ENCODE peak calls at places on chromosomes 16 and 17, in eight cellular contexts. R is dorsolateral prefrontal cortex, U is cardiac muscle cell, C is RWPE1, X is GM23338, T is heart right ventricle, J is heart left ventricle, P is IMR-90. Z is an unnamed sample.

GRCh38 chr16:70800306-70800705 is 652 bp downstream of the VAC14 start:
- DNase-seq in R (no peak), C (no peak), U (no peak), X (peak), P (no peak), J (no peak), T (no peak), Z (no peak)

GRCh38 chr17:33942414-33942813 is 312.7 kb upstream of the CCL2 start:
- DNase-seq in P (no peak), R (no peak), C (no peak), X (no peak), J (no peak), T (no peak), U (no peak), Z (no peak)

GRCh38 chr17:68085751-68086445 is 50.4 kb downstream of the KPNA2 start:
- DNase-seq in J (no peak), U (no peak), P (no peak), X (peak), C (no peak), R (no peak), T (no peak), Z (no peak)

GRCh38 chr16:58661199-58661830 is 23.3 kb downstream of the SLC38A7 start:
- DNase-seq in J (no peak), C (peak), T (peak), R (peak), X (peak), U (peak), P (peak), Z (no peak)

GRCh38 chr17:60079401-60079861 is 710 bp upstream of the HEATR6 start:
- DNase-seq in J (no peak), U (peak), T (no peak), P (no peak), X (no peak), R (no peak), C (no peak), Z (no peak)

GRCh38 chr17:14921936-14922335 is 343.2 kb downstream of the PMP22 start:
- DNase-seq in J (no peak), T (no peak), U (no peak), R (no peak), X (no peak), C (no peak), P (no peak), Z (no peak)

GRCh38 chr16:52227851-52228250 is 319.1 kb downstream of the TOX3 start:
- DNase-seq in X (no peak), P (no peak), T (no peak), U (no peak), R (no peak), C (no peak), J (no peak), Z (no peak)

GRCh38 chr16:84820305-84820684 is 510 bp downstream of the CRISPLD2 start:
- DNase-seq in T (no peak), J (no peak), U (no peak), P (no peak), C (no peak), R (no peak), X (no peak), Z (no peak)

GRCh38 chr17:385195-385835 is 32.7 kb upstream of the RPH3AL start:
- DNase-seq in X (peak), C (peak), P (no peak), U (peak), R (no peak), J (peak), T (peak), Z (no peak)

GRCh38 chr17:35051183-35051578 is 12.3 kb downstream of the RFFL start:
- DNase-seq in C (no peak), T (no peak), P (no peak), U (peak), J (no peak), R (no peak), X (no peak), Z (peak)

DNA sequence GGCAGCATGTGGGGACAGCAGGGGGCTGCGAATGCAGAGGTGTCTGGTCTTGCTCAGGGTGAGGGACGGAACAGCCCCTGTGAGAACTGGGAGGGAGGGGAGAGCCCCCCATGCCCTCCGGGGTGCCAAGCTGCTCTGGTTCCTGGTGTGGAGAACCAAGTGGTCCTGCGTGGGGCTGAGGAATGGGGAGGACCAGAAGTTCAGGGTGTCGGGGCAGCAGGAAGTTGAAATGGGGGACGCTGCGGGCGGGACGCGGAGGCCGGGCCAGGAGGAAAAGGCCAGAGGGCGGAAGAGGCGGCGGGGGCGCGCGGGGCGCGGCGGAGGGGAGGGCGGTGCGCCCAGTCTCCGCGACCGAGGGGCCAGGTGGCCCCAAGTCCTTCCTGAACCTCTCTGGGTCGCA is 3.6 kb downstream of the ALDH3A1 start:
- DNase-seq in X (no peak), J (no peak), C (no peak), U (no peak), R (no peak), P (no peak), T (peak), Z (no peak)
- H3K27ac ChIP-seq in X (no peak), J (no peak), C (peak), U (no peak), R (no peak), P (no peak), T (no peak), Z (no peak)

GRCh38 chr17:28865946-28866752 is 11.3 kb downstream of the ERAL1 start:
- DNase-seq in J (peak), R (no peak), U (peak), P (no peak), T (no peak), X (no peak), C (no peak), Z (no peak)
- H3K27ac ChIP-seq in J (no peak), R (no peak), U (no peak), P (no peak), T (no peak), X (no peak), C (no peak), Z (no peak)

GRCh38 chr16:4431023-4431422 is 5.4 kb downstream of the DNAJA3 start:
- DNase-seq in R (no peak), U (no peak), P (no peak), X (no peak), T (no peak), C (no peak), J (no peak), Z (no peak)

GRCh38 chr16:4428500-4428899 is 2.8 kb downstream of the DNAJA3 start:
- DNase-seq in R (no peak), X (no peak), C (no peak), U (no peak), J (no peak), T (no peak), P (no peak), Z (no peak)

GRCh38 chr16:4425378-4426020 is at the start of gene DNAJA3:
- DNase-seq in C (peak), T (peak), P (peak), U (peak), R (peak), J (peak), X (peak), Z (peak)

GRCh38 chr16:4426021-4426684 is 485 bp downstream of the DNAJA3 start:
- DNase-seq in J (no peak), P (no peak), X (peak), U (peak), T (no peak), C (no peak), R (no peak), Z (no peak)

GRCh38 chr16:4426722-4427372 is 1.2 kb downstream of the DNAJA3 start:
- DNase-seq in X (no peak), C (no peak), J (no peak), T (no peak), P (no peak), U (no peak), R (no peak), Z (no peak)
- H3K27ac ChIP-seq in X (peak), C (no peak), J (no peak), T (no peak), P (no peak), U (peak), R (no peak), Z (peak)

DNA sequence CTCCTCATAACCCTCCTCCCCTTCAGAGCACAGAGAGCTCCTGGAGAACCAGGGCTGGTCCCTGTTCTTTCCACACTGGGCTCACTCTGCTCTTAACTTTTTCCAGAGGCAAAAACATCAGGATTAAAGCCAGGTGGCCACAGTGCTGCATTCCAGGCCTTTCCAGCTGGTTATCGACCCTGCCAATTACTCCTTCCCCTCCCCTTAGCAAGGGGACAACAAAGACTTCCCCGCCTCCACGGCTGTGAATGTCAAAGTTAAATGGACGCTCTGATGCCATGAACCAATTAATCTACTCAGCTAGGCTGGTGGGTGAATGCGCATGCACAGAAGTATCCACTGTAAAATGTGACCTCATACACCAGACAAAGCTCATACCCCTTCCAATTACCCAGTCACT is 23.1 kb downstream of the ACLY start:
- DNase-seq in P (peak), R (no peak), C (no peak), U (peak), X (no peak), J (no peak), T (peak), Z (no peak)
- H3K27ac ChIP-seq in P (peak), R (no peak), C (peak), U (peak), X (no peak), J (no peak), T (peak), Z (no peak)

GRCh38 chr17:4839965-4840892 is 7.1 kb downstream of the MINK1 start:
- DNase-seq in P (peak), T (no peak), J (no peak), R (no peak), C (no peak), U (no peak), X (no peak), Z (no peak)

GRCh38 chr17:4843451-4843850 is 10.3 kb downstream of the MINK1 start:
- DNase-seq in X (no peak), U (no peak), C (no peak), R (no peak), P (no peak), T (no peak), J (no peak), Z (no peak)

GRCh38 chr17:4840893-4841242 is 7.7 kb downstream of the MINK1 start:
- DNase-seq in R (no peak), C (no peak), U (no peak), P (no peak), J (no peak), T (no peak), X (no peak), Z (no peak)

GRCh38 chr17:4845128-4845527 is 12.0 kb downstream of the MINK1 start:
- DNase-seq in T (no peak), U (no peak), X (no peak), J (no peak), C (no peak), R (no peak), P (no peak), Z (no peak)

DNA sequence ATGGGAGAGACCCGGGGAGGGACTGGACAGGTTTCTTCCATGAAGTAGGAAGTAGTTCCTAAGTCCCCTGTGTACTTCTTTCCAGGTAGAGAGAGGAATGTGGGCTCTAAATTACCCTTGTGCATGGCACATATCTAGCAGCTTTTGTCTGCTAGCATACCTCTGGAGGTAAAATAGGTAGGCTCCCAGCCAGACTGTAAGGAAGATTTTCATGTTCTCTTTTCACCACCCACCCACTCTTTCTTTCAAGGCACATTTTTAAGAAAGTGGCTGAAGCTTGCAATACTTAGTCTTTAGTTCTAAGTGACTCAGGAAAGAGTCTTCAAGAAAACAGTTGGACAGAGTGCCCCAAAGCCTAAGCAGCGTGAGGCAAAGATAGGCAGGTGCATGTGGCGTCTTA is 9.2 kb downstream of the MINK1 start:
- DNase-seq in U (no peak), R (no peak), T (no peak), J (no peak), C (no peak), X (no peak), P (no peak), Z (no peak)
- H3K27ac ChIP-seq in U (no peak), R (peak), T (no peak), J (no peak), C (no peak), X (no peak), P (no peak), Z (no peak)

DNA sequence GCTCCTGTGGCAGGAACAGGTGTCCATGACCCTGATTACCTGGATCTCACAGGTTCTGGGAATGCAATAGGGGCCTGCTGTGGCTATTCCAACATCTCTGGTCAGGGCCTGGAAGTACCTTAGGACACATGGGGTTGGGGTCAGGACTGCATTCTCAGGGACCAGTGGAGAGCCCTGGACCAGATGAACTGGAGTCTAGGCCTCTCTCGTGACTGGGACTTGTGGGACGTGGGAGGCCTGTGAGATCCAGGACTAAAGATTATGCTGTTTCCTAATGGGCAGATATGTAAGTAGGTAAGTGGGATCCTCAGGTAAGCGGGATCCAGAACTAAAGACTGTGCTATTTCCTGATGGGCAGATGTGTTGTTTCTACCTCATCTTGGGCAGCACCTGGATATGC is 16.2 kb upstream of the CD300A start:
- DNase-seq in X (no peak), J (no peak), T (no peak), U (no peak), R (no peak), P (no peak), C (no peak), Z (no peak)
- H3K27ac ChIP-seq in X (no peak), J (peak), T (no peak), U (no peak), R (peak), P (no peak), C (peak), Z (no peak)

DNA sequence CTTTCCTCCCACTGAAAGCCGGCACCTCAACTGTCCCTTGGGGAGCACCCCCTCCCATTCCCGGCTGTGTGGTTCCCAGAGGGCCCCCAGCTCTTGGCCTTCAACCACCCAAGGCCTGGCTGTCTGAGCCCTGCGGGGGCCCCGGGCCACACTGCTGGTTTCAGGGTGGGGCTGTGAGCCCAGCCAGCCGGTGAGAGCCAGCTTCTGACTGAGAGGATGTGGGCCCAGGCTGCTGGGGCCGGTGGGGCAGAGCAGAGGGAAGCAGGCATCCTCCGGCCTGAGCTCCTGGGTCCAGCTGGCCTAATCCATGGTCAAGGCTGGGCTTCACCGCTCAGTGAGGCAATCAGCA is 875 bp upstream of the LGALS3BP start:
- DNase-seq in C (no peak), U (no peak), P (no peak), T (no peak), J (no peak), X (no peak), R (no peak), Z (no peak)
- H3K27ac ChIP-seq in C (peak), U (peak), P (no peak), T (no peak), J (peak), X (no peak), R (peak), Z (no peak)

GRCh38 chr17:9021985-9022552 is 759 bp downstream of the NTN1 start:
- DNase-seq in U (peak), P (peak), T (peak), R (no peak), C (peak), X (peak), J (peak), Z (no peak)

GRCh38 chr17:9024497-9024896 is 3.2 kb downstream of the NTN1 start:
- DNase-seq in C (no peak), U (no peak), R (no peak), J (no peak), T (no peak), P (no peak), X (peak), Z (no peak)

GRCh38 chr17:9022553-9023388 is 1.5 kb downstream of the NTN1 start:
- DNase-seq in P (no peak), X (peak), T (no peak), J (no peak), U (peak), C (no peak), R (no peak), Z (no peak)

GRCh38 chr17:9021158-9021984 is at the start of gene NTN1:
- DNase-seq in U (peak), X (peak), R (no peak), J (peak), P (peak), T (peak), C (peak), Z (peak)

DNA sequence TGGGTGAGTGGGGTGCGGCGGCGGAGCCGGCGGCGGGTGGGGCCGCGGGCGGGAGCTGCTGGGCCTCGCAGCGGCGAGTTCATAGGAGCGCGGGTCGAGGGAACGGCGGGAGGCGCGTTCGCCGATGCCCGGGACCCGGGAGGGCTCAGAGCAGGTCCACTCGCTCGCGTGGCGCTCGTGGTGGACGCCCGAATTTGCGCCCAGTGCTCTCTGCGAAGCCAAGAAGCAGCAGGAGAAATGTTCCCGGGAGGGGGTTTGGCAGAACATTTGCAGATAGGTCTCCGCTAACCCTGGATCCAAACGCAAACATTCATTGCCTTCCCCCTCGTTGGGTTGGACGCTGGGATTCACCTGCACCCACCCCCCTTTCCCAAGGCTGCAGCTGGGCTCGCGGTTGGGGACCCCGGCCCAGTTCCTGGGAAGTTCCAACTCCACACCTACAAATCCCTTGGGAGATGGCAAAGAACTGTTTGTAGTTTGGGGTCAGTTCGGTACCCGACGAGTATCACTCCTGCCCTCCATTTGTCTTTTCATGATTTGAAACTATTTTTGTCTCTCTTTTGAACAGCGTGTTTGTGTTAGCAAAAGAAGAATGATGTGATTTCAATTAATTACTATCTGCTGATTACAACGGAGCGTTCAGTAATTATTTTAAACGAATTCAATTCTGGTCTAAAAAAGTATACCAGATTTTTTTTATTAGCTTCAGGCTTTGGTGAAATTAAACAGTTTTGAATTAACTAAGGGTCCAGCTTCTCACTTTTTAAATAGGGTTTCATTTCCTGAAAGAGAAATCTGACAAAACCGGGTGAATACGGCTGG is 2.3 kb downstream of the NTN1 start:
- DNase-seq in J (no peak), P (no peak), U (no peak), R (no peak), C (no peak), X (peak), T (no peak), Z (no peak)
- H3K27ac ChIP-seq in J (no peak), P (no peak), U (no peak), R (no peak), C (no peak), X (no peak), T (no peak), Z (no peak)

DNA sequence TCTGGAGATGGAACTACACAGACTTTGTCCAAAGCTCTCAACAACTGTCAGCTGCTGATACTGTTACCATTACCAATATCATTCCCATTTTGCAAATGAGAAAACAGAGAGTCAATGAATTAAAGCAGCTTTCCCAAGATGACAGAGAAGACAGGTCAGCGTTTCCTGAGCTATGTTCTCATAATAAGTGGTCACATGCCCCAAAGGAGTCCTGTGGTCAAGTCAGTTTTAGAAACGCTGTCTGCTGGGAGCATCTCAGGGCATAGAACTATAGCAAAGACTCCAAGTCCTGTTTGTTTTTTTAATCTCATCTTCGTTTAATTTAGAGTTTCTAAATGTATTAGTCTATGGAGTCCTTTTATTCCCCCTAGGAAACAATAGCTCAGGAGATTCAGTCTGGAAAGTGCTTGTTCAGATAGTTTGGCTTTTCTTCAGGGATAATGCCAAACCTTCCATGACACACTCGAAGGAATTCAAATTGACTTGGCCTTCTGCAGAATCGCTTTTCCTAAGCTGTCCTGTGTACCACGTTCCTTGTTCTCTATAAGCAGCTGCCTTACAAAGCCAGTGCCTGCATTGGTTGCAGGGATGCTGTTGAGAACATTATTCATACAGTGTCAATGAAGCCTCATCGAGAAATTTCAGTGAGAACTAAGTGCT is 12.1 kb downstream of the CCDC42 start:
- DNase-seq in J (no peak), C (no peak), R (no peak), T (no peak), P (no peak), X (no peak), U (peak), Z (no peak)
- H3K27ac ChIP-seq in J (no peak), C (no peak), R (no peak), T (no peak), P (no peak), X (no peak), U (no peak), Z (no peak)